ENCODE peak calls at places on chromosomes 4 and X, in eight cellular contexts. T is GM06990; Q is GM13977; W is A549; E is psoas muscle; C is adrenal gland; H is glutamatergic neuron; U is activated CD8-positive, alpha-beta T cell treated with anti-CD3 and anti-CD28 coated beads for 36 hours. R is an unnamed sample.

GRCh38 chr4:68535976-68536375 is 40.1 kb downstream of the UGT2B17 start:
- DNase-seq in T (no peak), Q (no peak), W (no peak), E (no peak), C (no peak), H (no peak), U (no peak), R (no peak)

GRCh38 chr4:2354760-2355159 is 63.7 kb downstream of the ZFYVE28 start:
- DNase-seq in T (no peak), Q (no peak), W (no peak), E (no peak), C (no peak), H (no peak), U (peak), R (no peak)

GRCh38 chrX:150569155-150569477 is 695 bp downstream of the MTM1 start:
- DNase-seq in T (no peak), Q (no peak), W (no peak), E (peak), C (peak), H (no peak), U (peak), R (no peak)

GRCh38 chrX:24207826-24208225 is 58.3 kb downstream of the ZFX start:
- DNase-seq in T (no peak), Q (no peak), W (no peak), E (no peak), C (no peak), H (no peak), U (no peak), R (no peak)

GRCh38 chr4:77050962-77051361 is 24.8 kb downstream of the CCNI start:
- DNase-seq in T (no peak), Q (no peak), W (no peak), E (no peak), C (no peak), H (no peak), U (no peak), R (no peak)

GRCh38 chrX:119042040-119042439 is 30.8 kb upstream of the CT47C1 start:
- DNase-seq in T (no peak), Q (no peak), W (no peak), E (no peak), C (no peak), H (no peak), U (no peak), R (no peak)

GRCh38 chrX:119693032-119693995 is at the start of gene SEPTIN6:
- DNase-seq in T (peak), Q (peak), W (peak), E (peak), C (peak), H (peak), U (peak), R (peak)

GRCh38 chrX:134469481-134469880 is 9.5 kb downstream of the HPRT1 start:
- DNase-seq in T (no peak), Q (no peak), W (no peak), E (no peak), C (no peak), H (no peak), U (no peak), R (no peak)

GRCh38 chr4:139461022-139461421 is 7.1 kb downstream of the RAB33B start:
- DNase-seq in T (no peak), Q (no peak), W (no peak), E (no peak), C (no peak), H (no peak), U (no peak), R (no peak)

GRCh38 chr4:113826431-113826830 is 64.9 kb upstream of the CAMK2D start:
- DNase-seq in T (no peak), Q (no peak), W (no peak), E (no peak), C (no peak), H (no peak), U (no peak), R (no peak)

GRCh38 chr4:94889961-94890360 is 132.2 kb downstream of the BMPR1B start:
- DNase-seq in T (no peak), Q (no peak), W (no peak), E (no peak), C (no peak), H (no peak), U (no peak), R (no peak)

GRCh38 chr4:137387924-137388323 is 144.4 kb downstream of the PCDH18 start:
- DNase-seq in T (no peak), Q (no peak), W (no peak), E (no peak), C (no peak), H (no peak), U (no peak), R (no peak)

GRCh38 chr4:94491322-94491721 is 39.6 kb downstream of the PDLIM5 start:
- DNase-seq in T (no peak), Q (no peak), W (no peak), E (no peak), C (no peak), H (no peak), U (no peak), R (no peak)

GRCh38 chrX:150200820-150201287 is 162.3 kb upstream of the MAMLD1 start:
- DNase-seq in T (peak), Q (peak), W (peak), E (peak), C (peak), H (no peak), U (peak), R (peak)

GRCh38 chrX:153970398-153971123 is 1.1 kb downstream of the HCFC1 start:
- DNase-seq in T (no peak), Q (peak), W (no peak), E (peak), C (peak), H (peak), U (no peak), R (peak)

GRCh38 chrX:23621621-23622265 is 45.5 kb upstream of the PRDX4 start:
- DNase-seq in T (no peak), Q (no peak), W (no peak), E (no peak), C (no peak), H (no peak), U (no peak), R (no peak)

GRCh38 chrX:106999002-106999975 is 723 bp downstream of the MORC4 start:
- DNase-seq in T (peak), Q (peak), W (peak), E (peak), C (peak), H (peak), U (peak), R (peak)
- TF ChIP-seq CTCF in T (peak), Q (peak), W (peak), E (peak), C (peak), H (no peak), U (peak), R (peak)

GRCh38 chr4:8647626-8648025 is 55.1 kb downstream of the CPZ start:
- DNase-seq in T (no peak), Q (no peak), W (no peak), E (no peak), C (no peak), H (no peak), U (no peak), R (no peak)
- TF ChIP-seq CTCF in T (no peak), Q (no peak), W (no peak), E (no peak), C (no peak), H (no peak), U (no peak), R (no peak)

DNA sequence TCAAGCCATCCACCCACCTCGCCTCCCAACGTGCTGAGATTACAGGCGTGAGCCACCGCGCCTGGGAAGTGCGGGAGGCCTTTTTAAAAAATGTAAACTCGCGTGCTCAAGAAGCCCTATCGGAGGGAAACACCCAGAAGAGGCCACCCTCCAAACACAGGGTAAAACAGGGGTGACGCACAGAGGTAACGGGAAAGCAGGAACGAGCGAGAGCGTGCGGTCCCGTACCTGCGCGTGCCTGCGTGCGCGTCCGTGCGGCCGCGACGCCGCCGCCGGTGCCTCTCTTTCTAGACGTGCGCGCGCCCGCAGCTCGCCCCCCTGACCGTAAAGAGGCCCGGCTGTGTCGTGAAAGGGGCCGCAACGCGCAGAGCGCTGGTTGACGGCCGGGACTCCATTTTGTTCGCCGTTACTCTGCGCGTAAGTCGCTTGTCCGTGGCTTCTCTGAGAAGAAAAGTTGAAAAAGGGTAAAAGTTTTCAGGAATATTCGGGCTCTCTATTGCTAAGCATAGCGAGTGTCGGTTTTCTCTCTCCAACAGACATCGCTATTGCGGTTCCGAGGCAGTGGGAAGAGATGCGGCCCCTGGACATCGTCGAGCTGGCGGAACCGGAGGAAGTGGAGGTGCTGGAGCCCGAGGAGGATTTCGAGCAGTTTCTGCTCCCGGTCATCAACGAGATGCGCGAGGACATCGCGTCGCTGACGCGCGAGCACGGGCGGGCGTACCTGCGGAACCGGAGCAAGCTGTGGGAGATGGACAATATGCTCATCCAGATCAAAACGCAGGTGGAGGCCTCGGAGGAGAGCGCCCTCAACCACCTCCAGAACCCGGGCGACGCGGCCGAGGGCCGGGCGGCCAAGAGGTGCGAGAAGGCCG is at the start of gene MRFAP1:
- DNase-seq in T (peak), Q (peak), W (peak), E (peak), C (peak), H (peak), U (peak), R (peak)
- TF ChIP-seq CTCF in T (no peak), Q (no peak), W (no peak), E (no peak), C (no peak), H (no peak), U (no peak), R (no peak)

GRCh38 chr4:5760936-5761480 is 50.0 kb downstream of the EVC start:
- DNase-seq in T (no peak), Q (no peak), W (no peak), E (no peak), C (no peak), H (no peak), U (no peak), R (no peak)
- TF ChIP-seq CTCF in T (no peak), Q (no peak), W (no peak), E (no peak), C (no peak), H (no peak), U (no peak), R (no peak)

DNA sequence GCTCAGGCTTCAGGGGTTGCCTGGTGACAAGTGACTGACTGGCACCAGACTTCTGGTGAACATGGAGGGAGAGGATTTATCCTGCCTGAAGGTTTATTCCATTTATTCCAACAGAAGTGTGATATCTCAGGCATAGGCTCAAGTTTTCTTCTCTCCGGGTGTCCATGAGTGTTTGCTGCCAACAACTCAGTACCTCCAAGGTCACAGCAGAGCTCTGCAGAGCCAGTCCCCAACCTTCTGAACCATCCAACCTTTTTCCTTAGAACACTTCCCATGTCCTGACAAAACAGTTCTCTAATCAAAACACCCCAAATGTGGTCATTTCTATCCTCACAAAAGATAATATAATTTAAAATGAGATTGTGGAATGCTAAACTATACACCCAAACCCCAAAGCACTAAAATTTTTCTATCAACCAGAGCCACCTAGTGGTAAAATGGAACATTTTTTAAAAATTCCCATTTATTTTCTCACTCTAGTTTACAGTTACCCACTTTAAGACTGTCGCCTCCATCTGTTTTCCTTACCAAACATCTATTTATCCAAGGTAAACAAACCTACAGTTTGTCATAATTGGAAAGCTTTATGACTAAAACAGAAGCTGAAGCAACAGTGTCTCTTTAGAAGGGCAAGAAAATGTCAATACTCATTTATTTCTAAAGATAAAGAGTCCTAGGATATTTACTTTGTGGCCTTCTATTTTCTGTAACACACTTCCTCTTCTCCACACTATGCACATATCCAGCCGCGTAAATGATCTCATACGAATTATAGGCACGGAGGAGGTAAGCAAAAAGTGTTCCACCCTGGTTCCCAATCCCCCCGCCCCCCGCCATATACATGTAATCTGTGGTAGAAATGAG is 39.5 kb downstream of the TMEM154 start:
- DNase-seq in T (no peak), Q (no peak), W (peak), E (no peak), C (peak), H (no peak), U (no peak), R (no peak)
- TF ChIP-seq CTCF in T (peak), Q (peak), W (peak), E (peak), C (peak), H (peak), U (peak), R (peak)

DNA sequence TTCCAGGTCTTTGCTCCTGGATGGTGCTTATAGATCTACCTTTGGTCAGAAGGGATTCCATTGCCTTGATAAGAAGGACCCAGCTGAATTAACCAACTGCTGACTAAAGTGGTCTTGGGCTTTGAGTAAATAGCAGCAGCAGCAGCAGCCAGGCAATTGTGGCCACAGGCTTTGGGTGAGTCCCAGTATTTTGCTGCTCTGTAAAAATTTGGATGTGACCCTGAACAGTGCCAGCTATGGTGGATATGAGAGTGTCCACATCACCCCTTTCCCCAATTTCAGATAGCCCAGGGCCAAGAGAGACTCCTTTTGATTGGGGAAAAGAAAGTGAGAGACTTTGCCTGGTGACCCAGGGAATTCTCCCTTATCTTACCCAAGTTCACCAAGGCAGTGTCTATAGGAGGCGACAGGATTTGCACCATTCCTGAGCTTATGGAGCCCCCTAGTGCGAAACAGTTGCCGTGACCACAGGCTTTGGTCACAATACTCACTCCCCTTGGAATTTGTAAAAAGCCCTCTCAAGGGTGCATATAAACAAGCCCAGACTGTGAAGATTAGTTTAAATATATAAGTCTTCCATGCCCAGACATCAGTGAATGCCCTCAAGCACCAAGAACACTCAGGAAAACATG is 518.0 kb downstream of the TMA16 start:
- DNase-seq in T (no peak), Q (peak), W (no peak), E (no peak), C (no peak), H (peak), U (peak), R (peak)
- TF ChIP-seq CTCF in T (peak), Q (peak), W (no peak), E (no peak), C (no peak), H (peak), U (no peak), R (peak)

GRCh38 chrX:112731793-112732192 is 52.1 kb upstream of the LHFPL1 start:
- DNase-seq in T (no peak), Q (no peak), W (no peak), E (no peak), C (no peak), H (no peak), U (no peak), R (no peak)
- TF ChIP-seq CTCF in T (peak), Q (peak), W (no peak), E (peak), C (peak), H (peak), U (peak), R (no peak)

DNA sequence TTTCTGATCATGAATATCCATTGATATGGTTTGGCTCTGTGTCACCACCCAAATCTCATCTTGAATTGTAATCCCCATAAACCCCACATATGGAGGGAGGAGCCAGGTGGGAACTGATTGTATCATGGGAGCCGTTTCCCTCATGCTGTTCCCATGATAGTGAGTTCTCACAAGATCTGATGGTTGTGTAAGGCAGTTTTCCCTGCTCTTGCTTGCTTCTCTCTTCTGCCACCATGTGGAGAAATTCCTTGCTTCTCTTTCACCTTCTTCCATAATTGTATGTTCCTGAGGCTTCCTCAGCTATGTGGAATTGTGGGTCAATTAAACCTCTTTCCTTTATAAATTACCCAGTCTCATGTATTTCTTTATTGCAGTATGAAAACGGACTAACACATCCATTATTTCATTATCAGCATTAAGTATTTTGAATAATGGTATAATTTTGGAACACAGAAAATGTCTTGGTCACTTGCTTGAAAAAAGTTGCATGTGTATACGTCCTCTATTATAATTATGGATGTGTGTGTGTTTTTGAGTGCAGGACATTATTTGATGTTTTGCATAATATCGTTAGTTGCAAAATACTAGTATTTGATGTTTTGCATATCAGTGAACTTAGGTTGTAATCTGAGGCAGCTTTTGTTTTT is 334.6 kb downstream of the PCDH10 start:
- DNase-seq in T (no peak), Q (no peak), W (no peak), E (no peak), C (peak), H (no peak), U (no peak), R (no peak)
- TF ChIP-seq CTCF in T (no peak), Q (peak), W (no peak), E (no peak), C (peak), H (peak), U (no peak), R (no peak)

DNA sequence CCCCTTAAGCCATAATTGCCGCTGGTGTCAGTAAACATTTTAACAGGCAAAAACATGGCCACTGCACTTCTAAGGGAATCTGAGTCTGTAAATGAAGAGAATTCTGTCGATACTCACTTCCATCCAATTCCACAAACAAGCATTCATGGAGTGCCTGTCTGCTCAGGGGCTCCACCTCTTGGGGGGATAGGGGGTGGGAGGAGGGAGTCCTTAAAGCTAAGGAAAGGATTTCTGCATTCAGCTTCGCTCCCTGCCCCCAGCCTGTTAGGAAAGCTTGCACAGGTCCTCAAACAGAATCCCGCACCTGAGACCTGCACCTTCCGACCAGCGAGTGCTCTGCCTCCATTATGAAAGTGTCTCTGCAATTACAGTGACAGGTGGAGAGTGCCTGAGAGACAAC is 130.2 kb upstream of the KIT start:
- DNase-seq in T (no peak), Q (no peak), W (no peak), E (no peak), C (no peak), H (no peak), U (no peak), R (no peak)
- TF ChIP-seq CTCF in T (no peak), Q (no peak), W (no peak), E (no peak), C (no peak), H (no peak), U (no peak), R (no peak)

GRCh38 chr4:55635760-55636621 is at the start of gene NMU:
- DNase-seq in T (peak), Q (peak), W (no peak), E (peak), C (peak), H (peak), U (peak), R (peak)
- TF ChIP-seq CTCF in T (peak), Q (peak), W (no peak), E (peak), C (no peak), H (no peak), U (no peak), R (peak)

R was measured in GM13976.